ENCODE peak calls at places on chromosome 21, in nine cellular contexts. One of them, this sample, is unnamed.

GRCh38 chr21:44874497-44875331 is 1.2 kb upstream of the PTTG1IP start:
- DNase-seq in esophagus squamous epithelium: no peak
- DNase-seq in esophagus muscularis mucosa: no peak
- DNase-seq in OCI-LY7: peak; percentile 34
- DNase-seq in tibial nerve: no peak
- DNase-seq in transverse colon: peak; percentile 57
- DNase-seq in heart left ventricle: peak; percentile 75
- DNase-seq in left ventricle myocardium inferior: peak; percentile 82
- DNase-seq in lung: peak; percentile 74
- DNase-seq in this sample: peak; percentile 81

GRCh38 chr21:34826818-34827217 is 158.0 kb downstream of the CLIC6 start:
- DNase-seq in esophagus squamous epithelium: no peak
- DNase-seq in esophagus muscularis mucosa: no peak
- DNase-seq in OCI-LY7: no peak
- DNase-seq in tibial nerve: no peak
- DNase-seq in transverse colon: no peak
- DNase-seq in heart left ventricle: no peak
- DNase-seq in left ventricle myocardium inferior: no peak
- DNase-seq in lung: no peak
- DNase-seq in this sample: no peak

GRCh38 chr21:40505681-40506080 is 341.3 kb downstream of the DSCAM start:
- DNase-seq in esophagus squamous epithelium: no peak
- DNase-seq in esophagus muscularis mucosa: no peak
- DNase-seq in OCI-LY7: no peak
- DNase-seq in tibial nerve: no peak
- DNase-seq in transverse colon: no peak
- DNase-seq in heart left ventricle: no peak
- DNase-seq in left ventricle myocardium inferior: no peak
- DNase-seq in lung: no peak
- DNase-seq in this sample: no peak

GRCh38 chr21:15534450-15534886 is 195.3 kb upstream of the USP25 start:
- DNase-seq in esophagus squamous epithelium: no peak
- DNase-seq in esophagus muscularis mucosa: no peak
- DNase-seq in OCI-LY7: peak; percentile 61
- DNase-seq in tibial nerve: no peak
- DNase-seq in transverse colon: no peak
- DNase-seq in heart left ventricle: no peak
- DNase-seq in left ventricle myocardium inferior: no peak
- DNase-seq in lung: no peak
- DNase-seq in this sample: no peak

GRCh38 chr21:15967661-15968060 is 237.9 kb downstream of the USP25 start:
- DNase-seq in esophagus squamous epithelium: no peak
- DNase-seq in esophagus muscularis mucosa: no peak
- DNase-seq in OCI-LY7: no peak
- DNase-seq in tibial nerve: no peak
- DNase-seq in transverse colon: no peak
- DNase-seq in heart left ventricle: no peak
- DNase-seq in left ventricle myocardium inferior: no peak
- DNase-seq in lung: no peak
- DNase-seq in this sample: no peak

GRCh38 chr21:26115899-26116298 is 54.7 kb downstream of the APP start:
- DNase-seq in esophagus squamous epithelium: no peak
- DNase-seq in esophagus muscularis mucosa: no peak
- DNase-seq in OCI-LY7: no peak
- DNase-seq in tibial nerve: no peak
- DNase-seq in transverse colon: no peak
- DNase-seq in heart left ventricle: no peak
- DNase-seq in left ventricle myocardium inferior: no peak
- DNase-seq in lung: no peak
- DNase-seq in this sample: no peak

GRCh38 chr21:43827015-43827611 is 37.7 kb downstream of the RRP1 start:
- DNase-seq in esophagus squamous epithelium: no peak
- DNase-seq in esophagus muscularis mucosa: no peak
- DNase-seq in OCI-LY7: no peak
- DNase-seq in tibial nerve: no peak
- DNase-seq in transverse colon: no peak
- DNase-seq in heart left ventricle: no peak
- DNase-seq in left ventricle myocardium inferior: no peak
- DNase-seq in lung: no peak
- DNase-seq in this sample: no peak

GRCh38 chr21:18164933-18165332 is 79.7 kb upstream of the CHODL start:
- DNase-seq in esophagus squamous epithelium: no peak
- DNase-seq in esophagus muscularis mucosa: no peak
- DNase-seq in OCI-LY7: no peak
- DNase-seq in tibial nerve: no peak
- DNase-seq in transverse colon: no peak
- DNase-seq in heart left ventricle: no peak
- DNase-seq in left ventricle myocardium inferior: no peak
- DNase-seq in lung: no peak
- DNase-seq in this sample: no peak

GRCh38 chr21:21045538-21045937 is 47.3 kb downstream of the NCAM2 start:
- DNase-seq in esophagus squamous epithelium: no peak
- DNase-seq in esophagus muscularis mucosa: no peak
- DNase-seq in OCI-LY7: no peak
- DNase-seq in tibial nerve: no peak
- DNase-seq in transverse colon: no peak
- DNase-seq in heart left ventricle: no peak
- DNase-seq in left ventricle myocardium inferior: no peak
- DNase-seq in lung: no peak
- DNase-seq in this sample: no peak

GRCh38 chr21:37914211-37914900 is 1.9 kb downstream of the KCNJ6 start:
- DNase-seq in esophagus squamous epithelium: no peak
- DNase-seq in esophagus muscularis mucosa: no peak
- DNase-seq in OCI-LY7: no peak
- DNase-seq in tibial nerve: no peak
- DNase-seq in transverse colon: no peak
- DNase-seq in heart left ventricle: no peak
- DNase-seq in left ventricle myocardium inferior: no peak
- DNase-seq in lung: no peak
- DNase-seq in this sample: no peak

GRCh38 chr21:43829575-43830119 is 35.4 kb upstream of the AGPAT3 start:
- DNase-seq in esophagus squamous epithelium: no peak
- DNase-seq in esophagus muscularis mucosa: no peak
- DNase-seq in OCI-LY7: no peak
- DNase-seq in tibial nerve: no peak
- DNase-seq in transverse colon: no peak
- DNase-seq in heart left ventricle: no peak
- DNase-seq in left ventricle myocardium inferior: no peak
- DNase-seq in lung: no peak
- DNase-seq in this sample: no peak

DNA sequence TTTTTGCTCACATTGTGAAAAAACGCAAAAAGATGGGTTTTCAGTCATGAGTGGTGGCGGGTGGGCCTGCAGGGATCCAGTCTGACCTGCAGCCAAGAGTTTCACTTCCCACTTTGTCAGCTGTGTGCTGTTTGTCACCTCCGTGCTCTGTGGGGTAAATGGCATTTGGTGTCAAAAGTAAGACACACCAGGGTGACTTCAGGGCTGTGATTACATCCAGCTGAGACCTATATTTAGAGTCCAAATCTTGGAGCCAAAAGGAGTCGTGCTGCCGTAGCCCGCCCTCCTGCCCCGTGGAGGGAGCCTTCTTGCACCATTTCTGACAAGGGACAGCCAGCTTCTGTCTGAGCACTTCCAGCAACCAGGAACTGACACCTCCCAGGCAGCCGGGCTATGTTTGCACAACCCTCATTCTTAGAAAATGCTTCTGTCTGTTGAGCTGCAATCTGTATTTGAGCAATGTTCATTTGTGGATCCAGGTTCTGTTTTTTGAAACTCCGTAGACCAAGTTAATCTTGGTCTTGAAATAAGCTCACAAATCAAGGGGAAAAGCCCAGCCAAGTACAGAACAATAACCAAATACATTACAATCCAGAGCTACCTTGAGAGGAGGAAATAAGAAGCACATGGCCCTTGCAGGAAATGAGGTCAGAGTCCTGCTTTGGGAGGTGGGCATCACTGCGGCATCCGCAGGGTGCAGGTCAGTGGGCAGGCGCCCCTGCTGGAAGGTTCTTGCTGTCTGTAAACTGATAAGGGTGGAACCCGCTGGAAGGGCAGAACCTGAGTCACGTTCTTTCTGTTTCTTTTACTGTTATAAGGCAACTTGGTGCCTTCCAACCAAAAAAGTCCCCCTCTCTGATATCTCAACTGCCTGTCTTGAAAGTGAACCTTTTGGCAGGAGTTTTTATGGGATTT is 14.4 kb downstream of the ABCG1 start:
- DNase-seq in esophagus squamous epithelium: no peak
- DNase-seq in esophagus muscularis mucosa: peak; percentile 96
- DNase-seq in OCI-LY7: peak; percentile 97
- DNase-seq in tibial nerve: peak; percentile 60
- DNase-seq in transverse colon: peak; percentile 77
- DNase-seq in heart left ventricle: peak; percentile 66
- DNase-seq in left ventricle myocardium inferior: peak; percentile 84
- DNase-seq in lung: peak; percentile 69
- DNase-seq in this sample: peak; percentile 95
- TF ChIP-seq CTCF in esophagus squamous epithelium: peak; percentile 21
- TF ChIP-seq CTCF in esophagus muscularis mucosa: peak; percentile 25
- TF ChIP-seq CTCF in OCI-LY7: peak; percentile 64
- TF ChIP-seq CTCF in tibial nerve: no peak
- TF ChIP-seq CTCF in transverse colon: peak; percentile 36
- TF ChIP-seq CTCF in heart left ventricle: peak; percentile 12
- TF ChIP-seq CTCF in left ventricle myocardium inferior: peak; percentile 53
- TF ChIP-seq CTCF in lung: no peak
- TF ChIP-seq CTCF in this sample: peak; percentile 25

DNA sequence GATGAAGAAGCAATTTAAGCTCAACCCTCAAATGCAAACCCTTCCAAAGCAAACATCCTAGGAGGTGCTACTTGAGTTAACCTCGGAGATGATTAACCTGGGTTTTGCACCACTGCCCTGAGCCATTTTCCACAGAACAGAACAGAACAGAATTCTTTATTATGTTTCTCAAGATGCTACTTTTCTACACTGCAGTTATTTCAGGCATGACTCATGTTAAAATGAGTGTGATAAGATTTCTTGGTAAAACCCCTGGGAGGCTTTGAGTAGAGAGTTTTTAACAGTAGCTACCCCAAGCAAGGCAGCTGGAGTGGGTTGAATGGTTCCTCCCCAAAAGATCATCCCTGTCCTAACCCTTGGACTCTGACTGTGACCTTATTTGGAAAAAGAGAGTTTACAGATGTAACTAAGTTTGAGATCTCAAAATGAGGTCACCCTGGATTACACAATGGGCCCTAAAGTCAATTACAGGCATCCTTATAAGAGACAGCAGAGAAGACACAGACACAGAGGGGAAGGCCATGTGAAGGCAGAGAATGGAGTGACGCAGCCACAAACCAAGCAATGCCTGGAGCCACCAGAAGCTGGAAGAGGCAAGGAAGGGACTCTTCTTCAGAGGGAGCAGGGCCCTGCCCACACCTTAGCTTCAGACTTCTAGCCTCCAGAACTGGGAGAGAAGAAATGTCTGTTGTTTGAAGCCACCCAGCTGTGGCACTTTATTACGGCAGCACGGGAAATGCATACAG is 153.4 kb downstream of the ETS2 start:
- DNase-seq in esophagus squamous epithelium: no peak
- DNase-seq in esophagus muscularis mucosa: no peak
- DNase-seq in OCI-LY7: no peak
- DNase-seq in tibial nerve: no peak
- DNase-seq in transverse colon: peak; percentile 51
- DNase-seq in heart left ventricle: peak; percentile 50
- DNase-seq in left ventricle myocardium inferior: no peak
- DNase-seq in lung: peak; percentile 45
- DNase-seq in this sample: peak; percentile 29
- H3K4me1 ChIP-seq in esophagus squamous epithelium: no peaks in the 10 kb centered on the region
- H3K4me1 ChIP-seq in esophagus muscularis mucosa: peaks cover 19% of the 10 kb centered on the region
- H3K4me1 ChIP-seq in OCI-LY7: no peaks in the 10 kb centered on the region
- H3K4me1 ChIP-seq in tibial nerve: no peaks in the 10 kb centered on the region
- H3K4me1 ChIP-seq in transverse colon: peaks cover 23% of the 10 kb centered on the region
- H3K4me1 ChIP-seq in heart left ventricle: peaks cover 39% of the 10 kb centered on the region
- H3K4me1 ChIP-seq in left ventricle myocardium inferior: peaks cover 49% of the 10 kb centered on the region
- H3K4me1 ChIP-seq in lung: peaks cover 13% of the 10 kb centered on the region
- H3K4me1 ChIP-seq in this sample: peaks cover 5% of the 10 kb centered on the region

GRCh38 chr21:46537026-46537425 is 67.9 kb downstream of the S100B start:
- DNase-seq in esophagus squamous epithelium: no peak
- DNase-seq in esophagus muscularis mucosa: no peak
- DNase-seq in OCI-LY7: no peak
- DNase-seq in tibial nerve: no peak
- DNase-seq in transverse colon: no peak
- DNase-seq in heart left ventricle: no peak
- DNase-seq in left ventricle myocardium inferior: no peak
- DNase-seq in lung: no peak
- DNase-seq in this sample: no peak
- TF ChIP-seq CTCF in esophagus squamous epithelium: no peak
- TF ChIP-seq CTCF in esophagus muscularis mucosa: no peak
- TF ChIP-seq CTCF in OCI-LY7: no peak
- TF ChIP-seq CTCF in tibial nerve: no peak
- TF ChIP-seq CTCF in transverse colon: no peak
- TF ChIP-seq CTCF in heart left ventricle: no peak
- TF ChIP-seq CTCF in left ventricle myocardium inferior: no peak
- TF ChIP-seq CTCF in lung: no peak
- TF ChIP-seq CTCF in this sample: no peak

GRCh38 chr21:46071082-46071481 is 26.8 kb upstream of the COL6A2 start:
- DNase-seq in esophagus squamous epithelium: no peak
- DNase-seq in esophagus muscularis mucosa: peak; percentile 60
- DNase-seq in OCI-LY7: no peak
- DNase-seq in tibial nerve: no peak
- DNase-seq in transverse colon: peak; percentile 1
- DNase-seq in heart left ventricle: no peak
- DNase-seq in left ventricle myocardium inferior: no peak
- DNase-seq in lung: no peak
- DNase-seq in this sample: no peak

GRCh38 chr21:46067505-46068201 is 30.3 kb upstream of the COL6A2 start:
- DNase-seq in esophagus squamous epithelium: no peak
- DNase-seq in esophagus muscularis mucosa: peak; percentile 60
- DNase-seq in OCI-LY7: no peak
- DNase-seq in tibial nerve: no peak
- DNase-seq in transverse colon: no peak
- DNase-seq in heart left ventricle: no peak
- DNase-seq in left ventricle myocardium inferior: no peak
- DNase-seq in lung: no peak
- DNase-seq in this sample: no peak

GRCh38 chr21:46068516-46069079 is 29.3 kb upstream of the COL6A2 start:
- DNase-seq in esophagus squamous epithelium: no peak
- DNase-seq in esophagus muscularis mucosa: no peak
- DNase-seq in OCI-LY7: no peak
- DNase-seq in tibial nerve: no peak
- DNase-seq in transverse colon: no peak
- DNase-seq in heart left ventricle: no peak
- DNase-seq in left ventricle myocardium inferior: no peak
- DNase-seq in lung: peak; percentile 0
- DNase-seq in this sample: no peak

GRCh38 chr21:46069166-46069565 is 28.7 kb upstream of the COL6A2 start:
- DNase-seq in esophagus squamous epithelium: no peak
- DNase-seq in esophagus muscularis mucosa: peak; percentile 19
- DNase-seq in OCI-LY7: no peak
- DNase-seq in tibial nerve: no peak
- DNase-seq in transverse colon: no peak
- DNase-seq in heart left ventricle: no peak
- DNase-seq in left ventricle myocardium inferior: no peak
- DNase-seq in lung: no peak
- DNase-seq in this sample: no peak

DNA sequence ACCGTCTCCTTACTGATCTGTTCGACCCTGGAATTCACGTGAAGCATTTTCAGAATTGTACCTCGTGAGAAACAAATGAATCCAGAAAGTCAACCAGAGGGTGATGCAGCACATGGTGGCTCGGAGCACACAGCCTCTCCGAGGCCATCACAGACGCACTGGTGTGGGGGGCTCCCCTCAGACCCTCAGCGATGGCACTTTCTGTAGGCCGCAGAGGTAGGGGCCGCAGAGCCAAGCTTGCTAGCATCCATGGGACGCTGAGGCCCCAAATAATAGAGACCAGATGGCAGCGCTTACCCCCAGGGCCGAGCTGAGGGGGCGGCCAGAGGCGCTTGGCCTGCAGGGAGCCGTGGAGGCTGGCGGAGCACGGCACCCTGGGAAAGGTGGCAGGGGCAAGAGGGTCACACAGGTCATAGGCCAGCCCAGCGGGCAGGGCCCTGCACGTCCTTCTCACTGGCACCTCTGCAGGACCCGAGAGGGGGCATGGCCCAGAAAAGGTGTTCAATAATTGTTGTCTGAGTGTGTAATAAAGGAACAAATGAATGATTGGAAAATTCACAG is 28.1 kb upstream of the COL6A2 start:
- DNase-seq in esophagus squamous epithelium: no peak
- DNase-seq in esophagus muscularis mucosa: no peak
- DNase-seq in OCI-LY7: no peak
- DNase-seq in tibial nerve: no peak
- DNase-seq in transverse colon: no peak
- DNase-seq in heart left ventricle: no peak
- DNase-seq in left ventricle myocardium inferior: no peak
- DNase-seq in lung: peak; percentile 11
- DNase-seq in this sample: no peak
- H3K4me1 ChIP-seq in esophagus squamous epithelium: peaks cover 24% of the 10 kb centered on the region
- H3K4me1 ChIP-seq in esophagus muscularis mucosa: peaks cover 35% of the 10 kb centered on the region
- H3K4me1 ChIP-seq in OCI-LY7: no peaks in the 10 kb centered on the region
- H3K4me1 ChIP-seq in tibial nerve: no peaks in the 10 kb centered on the region
- H3K4me1 ChIP-seq in transverse colon: peaks cover 18% of the 10 kb centered on the region
- H3K4me1 ChIP-seq in heart left ventricle: peaks cover 32% of the 10 kb centered on the region
- H3K4me1 ChIP-seq in left ventricle myocardium inferior: peaks cover 33% of the 10 kb centered on the region
- H3K4me1 ChIP-seq in lung: no peaks in the 10 kb centered on the region
- H3K4me1 ChIP-seq in this sample: peaks cover 33% of the 10 kb centered on the region